ENCODE peak calls at places on chromosome 22, in six cellular contexts. H is lower leg skin; G is A549; X is stimulated activated CD4-positive, alpha-beta T cell treated with anti-CD3 and anti-CD28 coated beads, Interleukin-2, amount 100 ng/mL, for 48 hours; M is SHP77; T is NCI-H446. C is an unnamed sample.

GRCh38 chr22:19271273-19271855 is 20.2 kb downstream of the CLTCL1 start:
- DNase-seq in H (no peak), G (no peak), X (no peak), M (no peak), T (no peak), C (no peak)

GRCh38 chr22:18048441-18048898 is 24.1 kb upstream of the MICAL3 start:
- DNase-seq in H (no peak), G (no peak), X (no peak), M (no peak), T (no peak), C (no peak)

GRCh38 chr22:23533328-23533762 is 46.7 kb downstream of the IGLL1 start:
- DNase-seq in H (no peak), G (peak; percentile 58), X (peak; percentile 32), M (peak; percentile 42), T (no peak), C (no peak)

GRCh38 chr22:46582281-46582811 is 37.8 kb upstream of the GRAMD4 start:
- DNase-seq in H (no peak), G (no peak), X (no peak), M (no peak), T (no peak), C (no peak)

GRCh38 chr22:38240734-38241252 is 32.0 kb downstream of the TMEM184B start:
- DNase-seq in H (no peak), G (peak; percentile 73), X (no peak), M (peak; percentile 77), T (no peak), C (no peak)

GRCh38 chr22:21108379-21109115 is 62.8 kb downstream of the LRRC74B start:
- DNase-seq in H (no peak), G (peak; percentile 13), X (no peak), M (no peak), T (no peak), C (no peak)

GRCh38 chr22:19289475-19290161 is 1.9 kb downstream of the CLTCL1 start:
- DNase-seq in H (no peak), G (no peak), X (no peak), M (no peak), T (no peak), C (no peak)

GRCh38 chr22:44758354-44758969 is 6.1 kb downstream of the ARHGAP8 start:
- DNase-seq in H (no peak), G (no peak), X (no peak), M (peak; percentile 47), T (peak; percentile 36), C (peak; percentile 83)

GRCh38 chr22:29306830-29307657 is 594 bp downstream of the GAS2L1 start:
- DNase-seq in H (peak; percentile 66), G (peak; percentile 64), X (no peak), M (peak; percentile 58), T (peak; percentile 85), C (peak; percentile 39)

GRCh38 chr22:21698430-21699329 is 32.9 kb downstream of the PPIL2 start:
- DNase-seq in H (no peak), G (no peak), X (no peak), M (no peak), T (no peak), C (no peak)

GRCh38 chr22:38861170-38861874 is 10.7 kb downstream of the CBX6 start:
- DNase-seq in H (no peak), G (no peak), X (no peak), M (no peak), T (no peak), C (no peak)